ENCODE peak calls at places on chromosomes 12 and 14, in four cellular contexts. T, X, L and B are unnamed samples.

GRCh38 chr14:104277416-104278213 is 139.2 kb downstream of the KIF26A start:
- DNase-seq in T (no peak), X (peak; percentile 5), L (no peak), B (no peak)

GRCh38 chr14:58463147-58463546 is 35.6 kb downstream of the KIAA0586 start:
- DNase-seq in T (no peak), X (no peak), L (no peak), B (no peak)

GRCh38 chr12:113561381-113561780 is 89.7 kb upstream of the LHX5 start:
- DNase-seq in T (no peak), X (no peak), L (no peak), B (no peak)

GRCh38 chr14:95524706-95525512 is 8.5 kb upstream of the SYNE3 start:
- DNase-seq in T (no peak), X (no peak), L (no peak), B (no peak)

GRCh38 chr12:32918890-32919791 is 22.6 kb upstream of the PKP2 start:
- DNase-seq in T (peak; percentile 25), X (no peak), L (no peak), B (no peak)

GRCh38 chr12:67617619-67618018 is 30.9 kb upstream of the DYRK2 start:
- DNase-seq in T (no peak), X (no peak), L (no peak), B (no peak)

GRCh38 chr12:55729592-55730446 is 1.0 kb upstream of the CD63 start:
- DNase-seq in T (peak; percentile 85), X (peak; percentile 92), L (peak; percentile 94), B (peak; percentile 87)

GRCh38 chr12:130739571-130739970 is 23.5 kb upstream of the RIMBP2 start:
- DNase-seq in T (no peak), X (no peak), L (no peak), B (no peak)

GRCh38 chr14:103056322-103057027 is 874 bp downstream of the CDC42BPB start:
- DNase-seq in T (peak; percentile 56), X (peak; percentile 69), L (no peak), B (no peak)

GRCh38 chr12:120721866-120722265 is 3.8 kb upstream of the ACADS start:
- DNase-seq in T (no peak), X (no peak), L (no peak), B (no peak)

GRCh38 chr12:106863185-106863584 is 88.7 kb downstream of the RIC8B start:
- DNase-seq in T (no peak), X (no peak), L (no peak), B (no peak)

GRCh38 chr12:3077572-3078081 is 448 bp downstream of the TSPAN9 start:
- DNase-seq in T (peak; percentile 34), X (peak; percentile 50), L (no peak), B (peak; percentile 26)

DNA sequence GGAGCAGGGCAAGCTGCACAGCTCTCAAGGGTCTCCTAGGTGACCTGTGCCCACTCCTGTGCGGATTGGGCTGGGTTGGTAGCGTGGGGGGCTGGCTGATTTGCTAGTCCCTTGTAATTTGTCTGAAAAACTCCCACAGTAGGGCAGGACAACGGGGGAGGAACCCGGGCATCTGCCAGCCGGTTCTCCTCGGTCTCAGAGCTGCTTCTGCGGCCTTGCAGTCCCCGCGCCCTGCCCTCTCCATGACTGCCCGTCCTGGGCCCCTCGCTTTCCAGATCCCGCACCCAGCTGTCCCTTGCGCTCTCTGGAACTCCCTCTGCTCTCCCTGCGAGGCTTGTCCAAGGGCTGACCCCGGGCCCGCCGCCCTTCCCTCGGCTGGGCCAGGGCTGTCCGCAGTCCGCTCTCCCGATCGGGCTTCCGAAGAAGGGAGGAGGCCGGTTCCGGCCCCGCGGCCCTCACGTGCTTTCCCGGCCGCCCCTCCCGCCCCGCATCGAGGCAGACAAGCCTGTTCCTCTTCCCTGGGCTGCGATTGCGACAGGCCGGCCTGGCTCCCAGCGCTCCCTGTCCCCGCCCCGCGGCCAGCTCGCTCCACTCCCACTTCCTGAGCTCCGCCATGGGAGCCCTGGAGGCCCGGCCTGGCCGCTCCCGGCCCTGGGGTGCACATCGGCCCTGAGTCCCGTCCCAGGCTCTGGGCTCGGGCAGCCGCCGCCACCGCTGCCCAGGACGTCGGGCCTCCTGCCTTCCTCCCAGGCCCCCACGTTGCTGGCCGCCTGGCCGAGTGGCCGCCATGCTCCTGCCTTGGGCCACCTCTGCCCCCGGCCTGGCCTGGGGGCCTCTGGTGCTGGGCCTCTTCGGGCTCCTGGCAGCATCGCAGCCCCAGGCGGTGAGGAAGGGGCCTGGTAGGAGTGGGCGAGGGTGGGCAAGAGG is at the start of gene LTBR:
- DNase-seq in T (peak; percentile 96), X (peak; percentile 97), L (peak; percentile 94), B (peak; percentile 95)
- H3K4me3 ChIP-seq in T (peak within 1 kb of the TSS; percentile 66), X (peak within 1 kb of the TSS; percentile 73), L (peak within 1 kb of the TSS; percentile 90), B (peak within 1 kb of the TSS; percentile 89)

GRCh38 chr12:9669534-9669933 is at the start of gene CLEC2D:
- DNase-seq in T (no peak), X (no peak), L (no peak), B (no peak)
- TF ChIP-seq POLR2A in T (no peak), X (no peak), L (no peak), B (no peak)

DNA sequence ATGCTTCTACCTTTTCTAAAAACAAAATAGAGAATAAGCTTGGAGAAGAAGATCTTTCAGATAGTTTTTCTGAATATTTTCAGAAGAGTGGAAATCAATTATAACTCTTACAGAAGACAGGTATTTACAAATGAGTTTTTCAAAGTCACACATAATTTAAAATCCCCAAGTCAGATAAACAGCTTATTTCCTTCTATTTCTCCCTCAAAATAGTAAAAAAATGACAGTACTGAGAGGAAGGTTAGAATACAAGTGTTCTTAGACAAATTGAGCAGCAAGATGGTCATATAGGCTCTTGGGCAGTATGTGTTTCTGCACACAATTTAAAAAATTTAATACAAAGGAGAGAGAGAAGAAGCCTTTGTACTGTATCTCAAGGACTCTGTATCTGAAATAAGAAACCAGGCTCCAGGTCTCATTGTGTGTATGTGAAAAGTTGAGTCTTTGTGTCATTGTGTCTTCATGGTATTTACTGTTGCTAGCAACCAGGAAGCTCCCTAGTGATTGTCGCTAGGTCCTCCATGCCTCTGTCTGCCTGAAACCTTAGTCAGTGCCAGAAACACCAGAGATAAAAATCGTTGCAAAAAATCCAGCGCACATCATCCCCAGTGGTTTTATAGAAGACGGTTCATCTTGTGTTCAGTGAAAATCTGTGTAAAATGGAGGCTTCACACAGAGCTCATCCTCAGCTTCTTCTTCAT is 12.9 kb upstream of the TUBA1A start:
- DNase-seq in T (peak; percentile 11), X (peak; percentile 37), L (no peak), B (no peak)
- H3K4me3 ChIP-seq in T (no peak overlapping the region), X (no peak overlapping the region), L (no peak overlapping the region), B (no peak overlapping the region)

DNA sequence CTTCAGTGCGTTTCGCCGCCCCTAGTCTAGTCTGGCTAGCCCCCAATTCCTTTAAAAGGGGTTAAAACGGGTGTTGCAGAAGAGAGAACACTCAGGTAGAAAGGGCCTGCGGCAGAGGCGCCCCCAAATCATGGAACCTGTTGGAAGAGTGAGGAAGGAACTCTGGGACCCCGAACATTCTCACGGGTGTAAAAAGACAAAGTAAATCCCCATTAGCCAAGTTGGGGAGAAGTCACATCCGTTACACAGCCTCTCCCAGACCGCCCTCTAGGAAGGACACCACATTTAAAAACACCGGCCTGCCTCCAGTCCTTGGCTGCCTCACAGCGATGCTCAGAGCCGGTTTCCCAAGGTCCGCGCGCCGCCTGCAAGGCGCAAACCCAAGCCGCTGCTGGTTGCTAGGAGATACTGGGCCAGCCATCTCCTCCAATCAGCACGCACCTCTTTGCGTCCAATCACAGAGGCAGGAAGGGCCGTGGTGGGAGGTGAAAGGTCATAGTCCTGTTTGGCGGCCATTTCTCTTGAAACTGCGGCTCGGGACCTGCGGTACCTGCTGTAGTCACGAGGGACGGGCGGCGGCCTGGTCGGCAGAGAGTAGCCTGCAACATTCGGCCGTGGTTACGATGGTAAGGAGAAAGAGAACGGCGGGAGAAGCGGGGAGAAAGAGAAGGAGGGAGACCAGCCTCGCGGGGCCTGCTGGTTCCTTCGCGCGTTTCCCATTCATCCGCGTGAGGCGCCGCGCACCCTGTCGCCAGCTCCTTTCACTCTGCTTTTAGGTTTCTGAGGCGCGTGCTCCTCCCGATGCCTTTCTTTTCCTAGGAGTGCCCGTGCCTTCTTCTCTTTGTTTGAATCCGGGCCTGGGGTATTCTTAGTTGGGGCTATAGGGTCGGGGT is at the start of gene SNRPF:
- DNase-seq in T (peak; percentile 96), X (peak; percentile 96), L (peak; percentile 96), B (peak; percentile 97)
- TF ChIP-seq POLR2A in T (no peak), X (no peak), L (no peak), B (no peak)

DNA sequence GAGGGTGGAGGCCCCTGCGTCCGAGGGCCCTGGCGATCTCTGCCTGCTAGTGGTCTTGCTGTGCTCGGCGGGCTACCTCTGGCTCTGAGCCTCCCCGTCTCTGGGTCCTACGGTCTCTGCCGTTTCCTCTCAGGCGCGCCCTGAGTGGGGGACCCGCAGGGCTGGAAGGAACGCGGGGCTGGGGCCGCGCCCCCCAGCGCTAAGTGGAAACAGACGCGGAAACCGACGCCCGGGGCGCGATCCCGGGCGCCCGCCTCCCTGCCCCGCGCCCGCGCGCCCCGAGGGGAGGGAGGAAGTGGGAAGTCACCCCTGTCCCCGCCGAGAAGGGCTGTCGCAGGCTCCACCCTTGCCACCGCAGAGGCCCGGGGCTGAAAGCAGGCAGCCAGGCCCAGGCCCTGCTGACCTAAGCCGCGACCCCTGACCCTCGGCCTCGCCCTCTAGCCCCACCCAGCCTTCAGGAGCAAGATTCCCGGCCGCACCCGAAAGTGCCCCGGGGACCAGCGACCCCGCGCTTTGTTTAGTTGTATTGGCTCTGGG is 831 bp downstream of the CRIP1 start:
- DNase-seq in T (no peak), X (peak; percentile 47), L (no peak), B (no peak)
- H3K4me3 ChIP-seq in T (no peak overlapping the region), X (peak overlapping the region; percentile 24), L (peak overlapping the region; percentile 51), B (peak overlapping the region; percentile 53)